ENCODE peak calls at places on chromosomes 16 and 17, in eight cellular contexts. One of them, this sample, is unnamed.

GRCh38 chr17:4815043-4815675 is 8.2 kb downstream of the PLD2 start:
- DNase-seq in cardiac muscle cell: no peak
- DNase-seq in body of pancreas: no peak
- DNase-seq in heart right ventricle: no peak
- DNase-seq in HFFc6: peak
- DNase-seq in tibial nerve: no peak
- DNase-seq in tibial artery: no peak
- DNase-seq in AG10803: no peak
- DNase-seq in this sample: no peak

GRCh38 chr17:59508999-59509398 is 56.4 kb upstream of the DHX40 start:
- DNase-seq in cardiac muscle cell: no peak
- DNase-seq in body of pancreas: no peak
- DNase-seq in AG10803: no peak
- DNase-seq in heart right ventricle: no peak
- DNase-seq in tibial artery: no peak
- DNase-seq in HFFc6: no peak
- DNase-seq in tibial nerve: no peak
- DNase-seq in this sample: no peak

GRCh38 chr16:53054670-53055485 is at the start of gene CHD9:
- DNase-seq in AG10803: peak
- DNase-seq in cardiac muscle cell: peak
- DNase-seq in heart right ventricle: peak
- DNase-seq in tibial nerve: peak
- DNase-seq in body of pancreas: peak
- DNase-seq in HFFc6: peak
- DNase-seq in tibial artery: peak
- DNase-seq in this sample: peak

GRCh38 chr16:83344014-83344413 is 463.8 kb upstream of the HSBP1 start:
- DNase-seq in cardiac muscle cell: no peak
- DNase-seq in tibial artery: no peak
- DNase-seq in heart right ventricle: no peak
- DNase-seq in body of pancreas: no peak
- DNase-seq in tibial nerve: no peak
- DNase-seq in HFFc6: peak
- DNase-seq in AG10803: peak
- DNase-seq in this sample: peak

GRCh38 chr17:41307647-41308046 is 1.5 kb downstream of the KRTAP16-1 start:
- DNase-seq in body of pancreas: no peak
- DNase-seq in cardiac muscle cell: no peak
- DNase-seq in tibial nerve: no peak
- DNase-seq in heart right ventricle: no peak
- DNase-seq in HFFc6: no peak
- DNase-seq in AG10803: peak
- DNase-seq in tibial artery: no peak
- DNase-seq in this sample: no peak

GRCh38 chr16:27853101-27853500 is 210.4 kb downstream of the GSG1L start:
- DNase-seq in cardiac muscle cell: peak
- DNase-seq in heart right ventricle: no peak
- DNase-seq in body of pancreas: no peak
- DNase-seq in tibial nerve: no peak
- DNase-seq in HFFc6: no peak
- DNase-seq in tibial artery: no peak
- DNase-seq in AG10803: no peak
- DNase-seq in this sample: no peak

GRCh38 chr16:8620535-8620934 is 963 bp upstream of the METTL22 start:
- DNase-seq in body of pancreas: no peak
- DNase-seq in HFFc6: no peak
- DNase-seq in tibial artery: no peak
- DNase-seq in heart right ventricle: no peak
- DNase-seq in cardiac muscle cell: no peak
- DNase-seq in tibial nerve: no peak
- DNase-seq in AG10803: no peak
- DNase-seq in this sample: no peak

GRCh38 chr17:38341035-38341721 is 2.6 kb downstream of the GPR179 start:
- DNase-seq in HFFc6: no peak
- DNase-seq in AG10803: no peak
- DNase-seq in body of pancreas: peak
- DNase-seq in cardiac muscle cell: peak
- DNase-seq in heart right ventricle: peak
- DNase-seq in tibial nerve: peak
- DNase-seq in tibial artery: peak
- DNase-seq in this sample: peak

GRCh38 chr17:36485805-36486203 is 677 bp upstream of the ZNHIT3 start:
- DNase-seq in cardiac muscle cell: no peak
- DNase-seq in heart right ventricle: no peak
- DNase-seq in body of pancreas: no peak
- DNase-seq in HFFc6: no peak
- DNase-seq in tibial nerve: no peak
- DNase-seq in AG10803: no peak
- DNase-seq in tibial artery: no peak
- DNase-seq in this sample: no peak

GRCh38 chr17:40113110-40113960 is 8.4 kb upstream of the MSL1 start:
- DNase-seq in tibial artery: peak
- DNase-seq in cardiac muscle cell: peak
- DNase-seq in AG10803: peak
- DNase-seq in body of pancreas: peak
- DNase-seq in heart right ventricle: peak
- DNase-seq in HFFc6: peak
- DNase-seq in tibial nerve: peak
- DNase-seq in this sample: peak

GRCh38 chr17:1830288-1830687 is 483 bp downstream of the RPA1 start:
- DNase-seq in HFFc6: no peak
- DNase-seq in heart right ventricle: no peak
- DNase-seq in cardiac muscle cell: peak
- DNase-seq in AG10803: no peak
- DNase-seq in tibial artery: no peak
- DNase-seq in tibial nerve: no peak
- DNase-seq in body of pancreas: no peak
- DNase-seq in this sample: peak

GRCh38 chr16:2173916-2174315 is 18.3 kb downstream of the TRAF7 start:
- DNase-seq in body of pancreas: no peak
- DNase-seq in tibial artery: no peak
- DNase-seq in heart right ventricle: no peak
- DNase-seq in HFFc6: no peak
- DNase-seq in cardiac muscle cell: no peak
- DNase-seq in tibial nerve: no peak
- DNase-seq in AG10803: no peak
- DNase-seq in this sample: no peak

DNA sequence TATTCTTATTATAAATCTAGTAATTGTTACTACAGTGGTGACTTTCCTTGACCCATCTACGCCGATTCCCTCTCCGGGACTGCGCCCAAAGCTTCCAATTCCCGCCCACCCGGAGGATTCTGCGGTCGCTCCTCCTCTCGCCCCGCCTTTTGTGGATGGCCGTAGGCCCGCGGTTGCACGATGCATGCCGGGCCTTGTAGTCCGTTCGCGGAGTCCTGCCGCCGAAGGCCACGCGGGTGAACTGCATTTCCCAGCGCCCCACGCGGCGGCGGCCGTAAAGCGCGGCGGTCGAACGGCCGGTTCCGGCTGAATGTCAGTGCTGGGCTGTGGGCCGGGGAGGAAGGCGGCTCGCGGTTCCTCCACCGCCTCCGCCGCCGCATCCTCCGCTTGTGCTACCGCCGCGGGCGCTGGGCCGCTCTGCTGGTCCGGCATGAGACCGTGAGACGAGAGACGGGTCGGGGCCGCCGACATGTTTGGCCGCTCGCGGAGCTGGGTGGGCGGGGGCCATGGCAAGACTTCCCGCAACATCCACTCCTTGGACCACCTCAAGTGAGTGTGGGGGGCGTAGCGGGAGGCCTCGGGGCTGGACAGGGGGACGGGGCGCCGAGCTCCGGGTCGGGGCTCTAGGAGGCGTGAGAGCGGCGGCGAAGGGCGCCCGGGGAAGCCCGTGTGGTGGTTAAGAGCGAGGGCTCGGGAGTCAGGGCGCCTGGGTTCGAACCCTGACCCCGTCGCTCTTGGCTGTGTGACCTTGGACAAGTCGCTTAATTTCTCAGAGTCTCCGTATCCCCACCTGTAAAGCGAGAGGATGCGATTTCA is at the start of gene CLEC16A:
- DNase-seq in AG10803: peak
- DNase-seq in heart right ventricle: peak
- DNase-seq in body of pancreas: peak
- DNase-seq in HFFc6: peak
- DNase-seq in tibial nerve: peak
- DNase-seq in tibial artery: peak
- DNase-seq in cardiac muscle cell: peak
- DNase-seq in this sample: peak
- TF ChIP-seq CTCF in AG10803: no peak
- TF ChIP-seq CTCF in heart right ventricle: no peak
- TF ChIP-seq CTCF in body of pancreas: no peak
- TF ChIP-seq CTCF in HFFc6: peak
- TF ChIP-seq CTCF in tibial nerve: peak
- TF ChIP-seq CTCF in tibial artery: peak
- TF ChIP-seq CTCF in cardiac muscle cell: no peak
- TF ChIP-seq CTCF in this sample: no peak

GRCh38 chr17:33292981-33293867 is at the start of gene ASIC2:
- DNase-seq in cardiac muscle cell: peak
- DNase-seq in body of pancreas: peak
- DNase-seq in AG10803: no peak
- DNase-seq in heart right ventricle: no peak
- DNase-seq in HFFc6: no peak
- DNase-seq in tibial nerve: no peak
- DNase-seq in tibial artery: no peak
- DNase-seq in this sample: no peak
- TF ChIP-seq CTCF in cardiac muscle cell: no peak
- TF ChIP-seq CTCF in body of pancreas: no peak
- TF ChIP-seq CTCF in AG10803: no peak
- TF ChIP-seq CTCF in heart right ventricle: no peak
- TF ChIP-seq CTCF in HFFc6: no peak
- TF ChIP-seq CTCF in tibial nerve: no peak
- TF ChIP-seq CTCF in tibial artery: no peak
- TF ChIP-seq CTCF in this sample: no peak

DNA sequence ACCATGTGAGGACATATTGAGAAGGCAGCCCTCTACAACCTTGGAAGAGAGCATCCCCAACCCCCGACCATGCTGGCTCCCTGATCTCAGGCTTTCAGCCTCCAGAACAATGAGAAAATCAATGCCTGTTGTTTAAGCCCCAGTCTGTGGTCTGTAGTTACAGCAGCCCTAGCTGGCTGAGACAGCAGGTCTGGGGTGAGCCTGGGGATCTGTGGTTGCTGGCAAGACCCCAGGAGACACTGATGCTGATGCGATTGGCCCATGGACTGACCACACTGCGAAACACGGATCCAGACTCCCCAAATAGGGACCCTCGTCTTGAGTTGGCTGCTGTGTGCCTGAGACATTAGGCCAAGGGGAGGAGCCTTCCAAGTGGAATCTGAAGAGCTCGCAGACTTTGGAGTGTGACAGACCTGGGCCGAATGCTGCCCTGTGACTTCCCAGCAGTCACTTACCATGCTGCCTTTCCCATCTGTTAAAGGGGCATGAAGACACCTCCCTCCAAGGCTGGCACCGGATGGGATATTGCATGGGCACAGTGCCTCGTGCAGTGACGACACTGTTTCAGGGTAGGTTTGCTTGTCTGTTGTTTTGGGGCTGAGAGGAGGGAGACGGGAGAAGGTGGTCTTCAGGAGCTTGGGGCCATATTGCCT is 147.8 kb upstream of the RPL38 start:
- DNase-seq in heart right ventricle: no peak
- DNase-seq in cardiac muscle cell: no peak
- DNase-seq in HFFc6: no peak
- DNase-seq in tibial nerve: no peak
- DNase-seq in tibial artery: no peak
- DNase-seq in AG10803: no peak
- DNase-seq in body of pancreas: no peak
- DNase-seq in this sample: no peak
- TF ChIP-seq CTCF in heart right ventricle: no peak
- TF ChIP-seq CTCF in cardiac muscle cell: no peak
- TF ChIP-seq CTCF in HFFc6: no peak
- TF ChIP-seq CTCF in tibial nerve: no peak
- TF ChIP-seq CTCF in tibial artery: no peak
- TF ChIP-seq CTCF in AG10803: no peak
- TF ChIP-seq CTCF in body of pancreas: no peak
- TF ChIP-seq CTCF in this sample: no peak

DNA sequence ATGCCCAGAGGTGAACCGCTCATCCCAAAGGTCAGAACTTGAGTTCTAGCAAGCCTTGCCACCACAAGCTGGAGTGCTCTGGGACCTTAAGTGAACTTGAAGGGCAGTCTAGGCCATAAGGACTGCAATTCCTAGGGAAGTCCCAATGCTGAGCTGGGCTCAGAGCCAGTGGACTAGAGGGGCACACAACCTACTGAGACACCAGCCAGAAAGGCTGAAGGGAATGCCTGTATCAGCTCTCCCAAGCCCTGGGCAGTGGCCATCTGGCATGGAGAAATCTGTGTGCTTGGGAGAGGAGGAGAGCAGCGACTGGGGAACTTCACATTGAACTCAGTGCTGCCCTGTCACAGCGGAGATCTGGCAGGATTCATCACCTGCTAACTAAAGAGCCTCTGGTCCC is 201.3 kb downstream of the CEP112 start:
- DNase-seq in body of pancreas: no peak
- DNase-seq in tibial nerve: no peak
- DNase-seq in cardiac muscle cell: no peak
- DNase-seq in tibial artery: no peak
- DNase-seq in heart right ventricle: peak
- DNase-seq in AG10803: no peak
- DNase-seq in HFFc6: no peak
- DNase-seq in this sample: no peak
- TF ChIP-seq CTCF in body of pancreas: no peak
- TF ChIP-seq CTCF in tibial nerve: no peak
- TF ChIP-seq CTCF in cardiac muscle cell: no peak
- TF ChIP-seq CTCF in tibial artery: no peak
- TF ChIP-seq CTCF in heart right ventricle: no peak
- TF ChIP-seq CTCF in AG10803: no peak
- TF ChIP-seq CTCF in HFFc6: no peak
- TF ChIP-seq CTCF in this sample: no peak

DNA sequence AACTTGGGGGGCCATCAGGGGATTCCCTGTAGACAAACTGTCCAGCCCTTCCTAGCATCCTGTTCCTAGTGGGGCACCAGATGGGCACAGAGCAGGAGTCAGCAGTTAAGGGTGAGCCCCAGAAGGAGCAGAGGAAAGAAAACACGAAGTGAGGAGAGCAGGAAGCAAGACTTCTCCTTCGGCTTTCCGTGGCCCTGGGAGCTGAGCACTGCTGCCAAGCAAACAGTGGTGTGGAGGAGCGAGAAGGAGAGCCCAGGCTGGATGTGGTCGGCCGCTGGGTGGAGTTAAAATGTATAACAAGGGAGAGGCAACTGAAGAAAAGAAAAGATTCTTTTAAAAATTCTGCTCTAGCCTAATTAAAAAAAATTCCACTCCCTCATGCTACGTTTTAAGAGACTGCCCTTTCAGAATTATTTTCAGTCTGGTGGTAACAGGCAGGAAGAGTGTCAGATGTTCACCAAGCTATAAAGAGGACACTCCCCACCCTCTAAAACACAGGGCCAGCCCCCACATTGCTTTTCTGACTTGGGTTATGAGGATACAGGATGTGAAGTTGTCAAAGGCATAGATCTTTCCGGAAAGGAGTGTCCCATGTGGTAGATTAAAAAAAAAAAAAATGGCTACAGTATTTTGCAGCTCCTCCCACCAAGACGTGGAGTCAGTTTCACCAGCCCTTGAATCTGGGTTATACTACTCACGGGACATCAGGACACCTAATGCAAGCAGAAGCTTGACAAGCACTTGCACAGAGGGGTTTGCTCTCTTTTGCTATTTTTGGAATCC is 74.9 kb upstream of the ZFHX3 start:
- DNase-seq in HFFc6: no peak
- DNase-seq in body of pancreas: no peak
- DNase-seq in AG10803: peak
- DNase-seq in tibial artery: peak
- DNase-seq in tibial nerve: peak
- DNase-seq in cardiac muscle cell: no peak
- DNase-seq in heart right ventricle: peak
- DNase-seq in this sample: no peak
- TF ChIP-seq CTCF in HFFc6: no peak
- TF ChIP-seq CTCF in body of pancreas: no peak
- TF ChIP-seq CTCF in AG10803: no peak
- TF ChIP-seq CTCF in tibial artery: no peak
- TF ChIP-seq CTCF in tibial nerve: no peak
- TF ChIP-seq CTCF in cardiac muscle cell: no peak
- TF ChIP-seq CTCF in heart right ventricle: no peak
- TF ChIP-seq CTCF in this sample: no peak

This sample was measured in MCF 10A.